ENCODE peak calls at places on chromosomes 7 and 10, in eight cellular contexts. D is esophagus muscularis mucosa; H is HCT116; J is CD4-positive, alpha-beta T cell; L is mammary epithelial cell; F is cardiac muscle cell; V is right cardiac atrium; P is pancreas. A is an unnamed sample.

GRCh38 chr10:70677016-70677415 is 4.7 kb downstream of the ADAMTS14 start:
- DNase-seq in H (no peak), F (no peak), J (no peak), V (no peak), L (no peak), P (no peak), D (no peak), A (no peak)

GRCh38 chr7:100585511-100586265 is at the start of gene LRCH4:
- DNase-seq in J (peak), D (no peak), F (no peak), P (peak), L (peak), H (no peak), V (no peak), A (peak)

GRCh38 chr10:32629910-32630309 is 184.0 kb downstream of the CCDC7 start:
- DNase-seq in H (no peak), L (no peak), P (no peak), V (no peak), F (no peak), J (no peak), D (no peak), A (no peak)

GRCh38 chr10:126731613-126731995 is 61.1 kb upstream of the C10orf90 start:
- DNase-seq in D (peak), V (no peak), J (no peak), L (no peak), H (no peak), F (peak), P (no peak), A (no peak)

GRCh38 chr10:78462728-78463228 is 429.1 kb downstream of the RPS24 start:
- DNase-seq in V (no peak), H (no peak), L (no peak), D (no peak), P (no peak), F (no peak), J (no peak), A (no peak)

GRCh38 chr10:13920031-13920430 is 333.3 kb downstream of the PRPF18 start:
- DNase-seq in P (no peak), L (no peak), H (no peak), V (no peak), D (no peak), F (no peak), J (no peak), A (no peak)

GRCh38 chr7:2044883-2045471 is 187.8 kb downstream of the MAD1L1 start:
- DNase-seq in P (no peak), F (no peak), L (no peak), D (no peak), J (no peak), H (no peak), V (peak), A (no peak)

GRCh38 chr10:70458329-70459060 is 17.0 kb upstream of the NODAL start:
- DNase-seq in D (no peak), V (peak), L (peak), H (no peak), F (peak), P (peak), J (peak), A (no peak)

GRCh38 chr10:50809596-50809995 is 69.9 kb downstream of the ASAH2B start:
- DNase-seq in P (no peak), L (no peak), H (no peak), D (no peak), F (peak), V (no peak), J (no peak), A (no peak)

GRCh38 chr7:144854839-144855424 is 19.1 kb upstream of the TPK1 start:
- DNase-seq in J (no peak), D (no peak), H (peak), F (peak), V (no peak), L (peak), P (no peak), A (no peak)

GRCh38 chr7:157693521-157694388 is 357.0 kb downstream of the DNAJB6 start:
- DNase-seq in L (no peak), F (no peak), D (no peak), V (no peak), H (no peak), P (no peak), J (no peak), A (no peak)

GRCh38 chr7:45647967-45648670 is 74.0 kb downstream of the ADCY1 start:
- DNase-seq in D (no peak), J (no peak), H (no peak), F (no peak), V (no peak), L (no peak), P (no peak), A (no peak)

GRCh38 chr10:62095341-62096071 is 173.1 kb downstream of the RTKN2 start:
- DNase-seq in F (peak), V (no peak), H (no peak), L (peak), D (no peak), J (no peak), P (no peak), A (no peak)

GRCh38 chr10:96720422-96721206 is at the start of gene PIK3AP1:
- DNase-seq in J (peak), L (no peak), H (no peak), V (peak), P (peak), F (peak), D (no peak), A (no peak)

GRCh38 chr7:2131791-2132190 is 101.0 kb downstream of the MAD1L1 start:
- DNase-seq in D (no peak), J (no peak), V (peak), H (no peak), L (no peak), P (no peak), F (no peak), A (no peak)

GRCh38 chr7:128042027-128042426 is 10.8 kb upstream of the LRRC4 start:
- DNase-seq in D (no peak), L (no peak), F (no peak), H (no peak), V (no peak), J (no peak), P (no peak), A (no peak)

GRCh38 chr7:117458977-117459583 is 20.7 kb upstream of the CFTR start:
- DNase-seq in H (peak), V (no peak), J (no peak), P (no peak), L (no peak), F (peak), D (no peak), A (no peak)

GRCh38 chr7:46833186-46833585 is 748.7 kb downstream of the TNS3 start:
- DNase-seq in H (no peak), J (no peak), L (no peak), V (no peak), P (no peak), F (no peak), D (no peak), A (no peak)

GRCh38 chr10:14253079-14253478 is 77.6 kb downstream of the FRMD4A start:
- DNase-seq in H (no peak), P (no peak), V (no peak), L (no peak), J (no peak), D (no peak), F (no peak), A (no peak)

GRCh38 chr7:87226495-87226894 is 7.0 kb upstream of the TMEM243 start:
- DNase-seq in D (no peak), L (no peak), H (no peak), V (no peak), F (no peak), P (no peak), J (no peak), A (no peak)

GRCh38 chr10:33143160-33143728 is 185.2 kb upstream of the ITGB1 start:
- DNase-seq in H (no peak), V (no peak), P (no peak), J (peak), D (no peak), L (peak), F (peak), A (no peak)

GRCh38 chr7:114689391-114689790 is 232.5 kb upstream of the MDFIC start:
- DNase-seq in P (no peak), H (no peak), L (no peak), F (no peak), J (no peak), V (no peak), D (no peak), A (no peak)

GRCh38 chr7:21261627-21262564 is 166.0 kb upstream of the SP4 start:
- DNase-seq in P (peak), F (peak), J (peak), H (peak), D (no peak), V (no peak), L (peak), A (no peak)

GRCh38 chr7:132797152-132797551 is 220.9 kb upstream of the PLXNA4 start:
- DNase-seq in F (no peak), V (no peak), D (no peak), P (no peak), L (no peak), J (no peak), H (no peak), A (no peak)

GRCh38 chr7:156209087-156209486 is 396.8 kb upstream of the SHH start:
- DNase-seq in P (no peak), V (no peak), D (no peak), F (no peak), L (no peak), H (no peak), J (no peak), A (no peak)

GRCh38 chr10:16986082-16986405 is 143.6 kb downstream of the CUBN start:
- DNase-seq in L (no peak), H (no peak), P (no peak), V (peak), J (no peak), D (no peak), F (no peak), A (no peak)
- H3K27ac ChIP-seq in L (peak), H (no peak), P (no peak), V (no peak), J (no peak), D (peak), F (no peak), A (peak)

GRCh38 chr10:114491933-114492332 is 87.6 kb upstream of the AFAP1L2 start:
- DNase-seq in D (no peak), P (no peak), L (no peak), H (no peak), J (no peak), V (peak), F (no peak), A (no peak)
- H3K27ac ChIP-seq in D (peak), P (no peak), L (no peak), H (no peak), J (peak), V (peak), F (no peak), A (no peak)

GRCh38 chr7:147885906-147886305 is 704.7 kb upstream of the C7orf33 start:
- DNase-seq in H (no peak), J (no peak), V (no peak), L (no peak), P (no peak), F (no peak), D (peak), A (no peak)
- H3K27ac ChIP-seq in H (no peak), J (no peak), V (no peak), L (no peak), P (no peak), F (no peak), D (no peak), A (no peak)

GRCh38 chr7:139752148-139752547 is 25.6 kb downstream of the HIPK2 start:
- DNase-seq in H (no peak), P (no peak), L (no peak), D (no peak), V (no peak), J (no peak), F (no peak), A (no peak)

GRCh38 chr7:139750459-139751095 is 27.2 kb downstream of the HIPK2 start:
- DNase-seq in L (no peak), J (no peak), P (no peak), D (no peak), H (no peak), V (no peak), F (no peak), A (no peak)

GRCh38 chr7:139753079-139753692 is 24.6 kb downstream of the HIPK2 start:
- DNase-seq in H (no peak), J (no peak), L (no peak), P (no peak), V (no peak), D (no peak), F (no peak), A (no peak)

GRCh38 chr7:139753693-139754111 is 24.1 kb downstream of the HIPK2 start:
- DNase-seq in L (no peak), J (no peak), F (no peak), H (no peak), V (no peak), D (no peak), P (no peak), A (no peak)

GRCh38 chr7:139752600-139752999 is 25.2 kb downstream of the HIPK2 start:
- DNase-seq in D (no peak), L (no peak), J (no peak), P (no peak), F (no peak), V (no peak), H (no peak), A (no peak)
- H3K27ac ChIP-seq in D (no peak), L (no peak), J (no peak), P (no peak), F (no peak), V (peak), H (no peak), A (no peak)

DNA sequence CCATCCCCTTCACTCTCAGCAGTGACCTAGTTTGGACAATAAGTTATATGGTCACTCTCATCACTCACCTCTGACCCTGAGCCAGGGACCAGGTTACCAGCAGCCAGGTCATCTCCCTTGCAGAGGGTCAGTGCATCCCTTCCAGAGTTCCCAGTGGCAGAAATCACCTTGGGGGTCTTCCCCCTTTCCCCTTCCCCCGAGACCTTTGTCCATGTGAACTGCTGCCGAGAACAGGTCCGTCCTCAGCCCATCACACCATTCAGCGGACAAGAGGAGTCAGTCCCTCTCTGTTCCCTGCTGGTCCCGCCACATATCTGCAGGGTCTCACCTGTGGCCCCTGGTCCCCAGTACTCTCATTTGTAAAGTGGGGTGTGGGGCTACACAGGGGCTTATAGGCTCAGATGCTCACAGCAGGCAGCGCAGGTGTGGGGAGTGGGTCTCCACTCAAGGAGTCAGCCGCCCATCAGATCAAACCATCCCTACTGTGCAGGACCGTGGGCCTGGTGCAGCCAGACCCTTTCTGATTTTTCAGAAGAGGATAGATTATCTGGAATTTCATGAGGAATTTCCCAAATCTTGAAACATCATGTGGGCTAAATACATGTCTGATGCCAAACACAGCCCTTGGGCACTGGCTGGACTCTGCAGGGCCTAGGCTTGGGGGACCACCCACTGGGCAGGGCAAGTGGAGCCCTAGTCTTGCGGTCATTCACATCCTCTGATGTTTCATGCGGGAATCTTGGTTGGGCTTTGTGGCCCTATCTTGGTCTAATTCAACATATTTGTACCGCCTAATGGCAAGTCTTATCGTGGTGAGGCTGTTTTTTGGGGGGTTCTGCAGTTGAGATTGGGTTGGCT is 6.4 kb downstream of the DEPP1 start:
- DNase-seq in H (no peak), F (no peak), P (no peak), V (peak), L (no peak), J (no peak), D (no peak), A (no peak)
- H3K27ac ChIP-seq in H (no peak), F (no peak), P (no peak), V (no peak), L (no peak), J (no peak), D (peak), A (no peak)

DNA sequence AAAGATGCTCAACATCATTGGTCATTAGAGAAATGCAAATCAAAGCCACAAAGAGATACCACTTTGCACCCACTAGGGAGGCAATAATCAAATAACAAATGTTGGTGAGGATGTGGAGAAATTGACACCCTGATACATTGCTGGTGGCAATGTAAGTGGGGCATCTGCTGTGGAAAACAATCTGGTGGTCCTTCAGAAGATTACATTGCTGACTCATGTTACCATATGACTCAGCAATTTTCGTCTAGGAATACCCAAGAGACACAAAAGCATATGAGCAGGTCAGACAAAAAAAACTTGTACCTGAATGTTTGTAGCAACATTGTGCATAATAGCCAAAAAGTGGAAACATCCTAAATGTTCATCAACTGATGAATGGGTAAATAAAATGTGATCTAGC is 4.9 kb upstream of the CLDN3 start:
- DNase-seq in F (peak), J (no peak), D (no peak), L (peak), P (no peak), V (no peak), H (no peak), A (no peak)
- H3K27ac ChIP-seq in F (no peak), J (no peak), D (no peak), L (no peak), P (no peak), V (no peak), H (no peak), A (no peak)

GRCh38 chr7:130491841-130492518 is at the start of gene MEST:
- DNase-seq in J (peak), L (no peak), P (peak), F (peak), D (peak), V (peak), H (no peak), A (no peak)
- H3K27ac ChIP-seq in J (no peak), L (no peak), P (peak), F (no peak), D (no peak), V (no peak), H (no peak), A (no peak)

DNA sequence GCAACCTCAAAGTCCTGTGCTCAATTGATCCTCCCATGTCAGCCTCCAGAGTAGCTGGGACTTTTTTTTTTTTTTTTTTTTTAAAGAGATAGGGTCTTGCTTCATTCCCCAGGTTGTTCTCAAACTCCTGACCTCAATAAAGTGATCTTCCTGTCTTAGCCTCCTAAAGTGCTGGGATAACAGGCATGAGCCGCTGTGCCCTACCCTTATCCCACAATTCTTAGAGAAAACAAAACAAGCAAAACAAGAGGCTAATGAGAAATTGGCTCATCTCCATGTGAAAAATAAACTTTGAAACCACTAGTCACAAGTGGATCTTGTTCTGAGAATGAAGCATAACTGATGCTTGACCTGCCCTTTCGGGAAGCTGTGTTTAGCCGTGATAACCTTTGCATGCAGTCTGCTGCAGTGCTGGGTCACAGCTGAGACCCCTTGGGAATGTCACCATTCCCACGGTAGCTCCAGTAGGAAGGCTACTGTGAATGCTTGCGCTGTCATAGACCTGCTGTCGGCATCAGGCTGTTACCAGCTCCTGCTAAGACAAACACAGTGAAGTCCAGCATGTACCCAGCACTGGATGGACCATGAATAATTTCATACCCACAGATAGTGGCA is 290.7 kb upstream of the KIAA1217 start:
- DNase-seq in V (no peak), D (peak), H (no peak), J (no peak), F (no peak), L (no peak), P (no peak), A (no peak)
- H3K27ac ChIP-seq in V (no peak), D (no peak), H (no peak), J (no peak), F (peak), L (no peak), P (no peak), A (no peak)

GRCh38 chr7:102433319-102434038 is at the start of gene ORAI2:
- DNase-seq in P (peak), D (no peak), J (peak), L (peak), F (peak), H (no peak), V (peak), A (no peak)

GRCh38 chr7:102436123-102436522 is 2.7 kb downstream of the ORAI2 start:
- DNase-seq in P (no peak), D (no peak), V (no peak), L (no peak), J (no peak), F (no peak), H (no peak), A (no peak)

GRCh38 chr7:102431617-102432298 is 1.6 kb upstream of the ORAI2 start:
- DNase-seq in J (peak), H (no peak), V (no peak), F (no peak), L (peak), P (no peak), D (no peak), A (no peak)

GRCh38 chr7:102432476-102433318 is 678 bp upstream of the ORAI2 start:
- DNase-seq in P (no peak), J (no peak), D (no peak), V (no peak), L (no peak), H (no peak), F (no peak), A (no peak)

DNA sequence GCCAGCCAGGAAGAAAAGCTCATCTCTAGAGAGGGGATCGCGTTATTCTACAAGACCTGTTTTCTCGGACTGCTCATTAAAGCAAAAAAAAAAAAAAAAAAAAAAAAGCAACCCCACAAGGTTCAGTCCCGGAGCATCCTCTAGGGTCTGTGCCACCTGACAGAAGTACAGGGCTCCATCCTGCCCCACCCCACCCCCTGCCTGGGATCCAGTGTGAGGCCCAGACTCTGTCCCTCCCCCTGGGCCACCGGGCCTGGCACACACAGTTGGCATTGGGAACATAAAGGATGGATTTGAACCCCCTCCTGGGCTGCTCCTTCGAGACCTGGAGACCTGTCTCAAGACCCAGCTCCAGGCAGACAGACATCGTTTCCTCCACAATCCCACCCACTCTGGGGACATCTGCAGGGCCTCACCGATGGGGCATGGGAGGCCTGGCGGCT is 685 bp downstream of the ORAI2 start:
- DNase-seq in D (no peak), J (no peak), H (no peak), V (no peak), L (no peak), P (no peak), F (peak), A (no peak)
- H3K27ac ChIP-seq in D (peak), J (peak), H (peak), V (no peak), L (no peak), P (no peak), F (no peak), A (no peak)

A was measured in epithelial cell of prostate.